ENCODE peak calls at places on chromosomes 4 and X, in four cellular contexts. One of them, this sample, is unnamed.

GRCh38 chrX:13102636-13103035 is 58.2 kb upstream of the FAM9C start:
- DNase-seq in cardiac fibroblast: peak
- DNase-seq in K562: no peak
- DNase-seq in thoracic aorta: no peak
- DNase-seq in this sample: no peak

GRCh38 chrX:10447577-10448214 is 172.7 kb downstream of the MID1 start:
- DNase-seq in cardiac fibroblast: peak
- DNase-seq in K562: no peak
- DNase-seq in thoracic aorta: no peak
- DNase-seq in this sample: no peak

GRCh38 chr4:41142946-41143720 is 71.2 kb downstream of the APBB2 start:
- DNase-seq in cardiac fibroblast: peak
- DNase-seq in K562: no peak
- DNase-seq in thoracic aorta: peak
- DNase-seq in this sample: no peak

GRCh38 chrX:20032201-20032600 is 41.3 kb upstream of the BCLAF3 start:
- DNase-seq in K562: no peak
- DNase-seq in cardiac fibroblast: no peak
- DNase-seq in thoracic aorta: no peak
- DNase-seq in this sample: no peak

GRCh38 chr4:23922535-23923115 is 32.8 kb upstream of the PPARGC1A start:
- DNase-seq in K562: no peak
- DNase-seq in thoracic aorta: no peak
- DNase-seq in cardiac fibroblast: no peak
- DNase-seq in this sample: no peak

GRCh38 chrX:24026403-24026801 is 584 bp downstream of the KLHL15 start:
- DNase-seq in cardiac fibroblast: peak
- DNase-seq in K562: peak
- DNase-seq in thoracic aorta: no peak
- DNase-seq in this sample: no peak

GRCh38 chr4:142984871-142985585 is 138.9 kb upstream of the INPP4B start:
- DNase-seq in K562: peak
- DNase-seq in cardiac fibroblast: peak
- DNase-seq in thoracic aorta: no peak
- DNase-seq in this sample: no peak

GRCh38 chr4:183098080-183098722 is 856 bp upstream of the WWC2 start:
- DNase-seq in cardiac fibroblast: peak
- DNase-seq in thoracic aorta: no peak
- DNase-seq in K562: peak
- DNase-seq in this sample: peak

GRCh38 chr4:38178666-38178995 is 218.4 kb downstream of the PTTG2 start:
- DNase-seq in thoracic aorta: no peak
- DNase-seq in K562: no peak
- DNase-seq in cardiac fibroblast: no peak
- DNase-seq in this sample: no peak

GRCh38 chr4:38177792-38178665 is 217.8 kb downstream of the PTTG2 start:
- DNase-seq in K562: peak
- DNase-seq in thoracic aorta: no peak
- DNase-seq in cardiac fibroblast: peak
- DNase-seq in this sample: no peak

GRCh38 chr4:38182334-38182998 is 222.3 kb downstream of the PTTG2 start:
- DNase-seq in cardiac fibroblast: no peak
- DNase-seq in thoracic aorta: no peak
- DNase-seq in K562: no peak
- DNase-seq in this sample: no peak

GRCh38 chr4:38179690-38180299 is 219.6 kb downstream of the PTTG2 start:
- DNase-seq in thoracic aorta: peak
- DNase-seq in K562: peak
- DNase-seq in cardiac fibroblast: peak
- DNase-seq in this sample: peak

GRCh38 chr4:38180456-38180855 is 220.3 kb downstream of the PTTG2 start:
- DNase-seq in thoracic aorta: no peak
- DNase-seq in K562: no peak
- DNase-seq in cardiac fibroblast: no peak
- DNase-seq in this sample: no peak
- TF ChIP-seq CTCF in thoracic aorta: no peak
- TF ChIP-seq CTCF in K562: no peak
- TF ChIP-seq CTCF in cardiac fibroblast: no peak
- TF ChIP-seq CTCF in this sample: no peak

DNA sequence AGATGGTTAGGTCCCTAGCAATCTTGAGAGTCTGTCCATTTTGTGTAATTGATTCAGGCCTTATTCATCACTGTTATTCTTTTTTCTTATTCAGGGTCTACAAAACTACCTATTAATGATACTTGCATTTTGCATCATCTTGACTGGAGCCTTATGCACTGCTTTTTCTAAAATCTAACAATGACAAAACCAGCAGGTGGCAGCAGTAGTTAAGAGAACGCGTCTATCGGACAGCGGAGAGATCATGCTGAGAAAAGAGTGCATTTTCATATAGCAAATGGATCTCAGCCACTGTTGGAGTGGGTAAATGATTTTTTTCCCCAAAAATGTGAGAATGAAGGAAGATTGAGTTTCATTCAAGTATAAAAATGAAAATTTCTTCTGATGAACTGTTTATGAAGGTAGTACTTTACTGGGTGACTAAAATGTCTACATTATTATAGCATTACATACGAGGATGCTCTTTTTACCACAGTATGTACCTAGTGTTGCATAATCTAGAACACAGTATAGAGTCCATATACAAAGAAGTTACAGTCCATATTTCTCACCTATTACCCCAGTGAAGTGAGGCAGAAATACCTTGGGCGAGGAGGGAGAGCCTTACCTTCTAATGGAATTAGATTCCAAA is 43.2 kb downstream of the TMEM144 start:
- DNase-seq in K562: peak
- DNase-seq in thoracic aorta: no peak
- DNase-seq in cardiac fibroblast: peak
- DNase-seq in this sample: peak
- TF ChIP-seq CTCF in K562: peak
- TF ChIP-seq CTCF in thoracic aorta: peak
- TF ChIP-seq CTCF in cardiac fibroblast: peak
- TF ChIP-seq CTCF in this sample: peak

GRCh38 chrX:49922291-49923241 is at the start of gene CLCN5:
- DNase-seq in thoracic aorta: peak
- DNase-seq in cardiac fibroblast: peak
- DNase-seq in K562: peak
- DNase-seq in this sample: peak

GRCh38 chrX:49915352-49916222 is 6.8 kb upstream of the CLCN5 start:
- DNase-seq in thoracic aorta: no peak
- DNase-seq in cardiac fibroblast: peak
- DNase-seq in K562: peak
- DNase-seq in this sample: peak

GRCh38 chrX:49919617-49920016 is 2.8 kb upstream of the CLCN5 start:
- DNase-seq in cardiac fibroblast: peak
- DNase-seq in thoracic aorta: no peak
- DNase-seq in K562: peak
- DNase-seq in this sample: peak

GRCh38 chrX:49921109-49921508 is 1.3 kb upstream of the CLCN5 start:
- DNase-seq in cardiac fibroblast: no peak
- DNase-seq in thoracic aorta: no peak
- DNase-seq in K562: peak
- DNase-seq in this sample: no peak
- TF ChIP-seq CTCF in cardiac fibroblast: no peak
- TF ChIP-seq CTCF in thoracic aorta: no peak
- TF ChIP-seq CTCF in K562: no peak
- TF ChIP-seq CTCF in this sample: no peak

GRCh38 chrX:151753313-151754041 is 18.9 kb downstream of the CNGA2 start:
- DNase-seq in K562: peak
- DNase-seq in thoracic aorta: no peak
- DNase-seq in cardiac fibroblast: peak
- DNase-seq in this sample: peak
- TF ChIP-seq CTCF in K562: peak
- TF ChIP-seq CTCF in thoracic aorta: peak
- TF ChIP-seq CTCF in cardiac fibroblast: peak
- TF ChIP-seq CTCF in this sample: peak

GRCh38 chrX:21975827-21976226 is 35.3 kb downstream of the SMS start:
- DNase-seq in thoracic aorta: no peak
- DNase-seq in K562: no peak
- DNase-seq in cardiac fibroblast: peak
- DNase-seq in this sample: no peak
- TF ChIP-seq CTCF in thoracic aorta: peak
- TF ChIP-seq CTCF in K562: no peak
- TF ChIP-seq CTCF in cardiac fibroblast: peak
- TF ChIP-seq CTCF in this sample: no peak

GRCh38 chr4:149029056-149029651 is 586.9 kb upstream of the NR3C2 start:
- DNase-seq in K562: no peak
- DNase-seq in thoracic aorta: no peak
- DNase-seq in cardiac fibroblast: no peak
- DNase-seq in this sample: no peak

GRCh38 chr4:149031399-149031798 is 589.2 kb upstream of the NR3C2 start:
- DNase-seq in K562: no peak
- DNase-seq in cardiac fibroblast: peak
- DNase-seq in thoracic aorta: no peak
- DNase-seq in this sample: no peak
- TF ChIP-seq CTCF in K562: no peak
- TF ChIP-seq CTCF in cardiac fibroblast: peak
- TF ChIP-seq CTCF in thoracic aorta: no peak
- TF ChIP-seq CTCF in this sample: peak

DNA sequence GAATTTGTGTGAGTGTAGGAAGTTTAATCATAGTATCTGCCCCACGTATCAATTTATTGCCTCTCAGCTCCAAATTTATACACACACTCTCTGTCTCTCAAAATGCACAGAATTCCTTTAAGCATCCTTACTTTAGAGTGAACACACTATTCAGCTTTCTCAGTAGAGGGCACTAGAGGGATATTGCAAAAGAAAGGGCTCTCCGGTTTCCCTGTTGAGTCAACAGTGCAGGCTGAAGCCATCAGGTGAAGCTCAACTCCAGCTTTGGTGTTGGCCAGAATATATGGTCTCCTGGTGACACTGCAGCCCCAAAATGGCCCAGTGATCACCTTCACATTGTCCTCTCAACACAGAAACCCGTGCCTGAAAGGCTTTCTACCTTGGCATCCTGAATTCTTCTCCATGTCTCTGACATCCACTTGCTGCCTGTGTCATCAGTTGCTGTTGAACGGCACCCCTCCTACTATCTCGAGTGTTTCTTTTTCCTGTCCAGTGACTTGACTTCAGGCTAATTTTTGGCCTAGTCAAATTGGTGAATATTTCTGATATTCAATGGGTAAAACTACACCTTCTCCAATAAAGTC is 670.5 kb downstream of the GABRG1 start:
- DNase-seq in K562: no peak
- DNase-seq in cardiac fibroblast: peak
- DNase-seq in thoracic aorta: no peak
- DNase-seq in this sample: no peak
- TF ChIP-seq CTCF in K562: no peak
- TF ChIP-seq CTCF in cardiac fibroblast: peak
- TF ChIP-seq CTCF in thoracic aorta: no peak
- TF ChIP-seq CTCF in this sample: no peak

DNA sequence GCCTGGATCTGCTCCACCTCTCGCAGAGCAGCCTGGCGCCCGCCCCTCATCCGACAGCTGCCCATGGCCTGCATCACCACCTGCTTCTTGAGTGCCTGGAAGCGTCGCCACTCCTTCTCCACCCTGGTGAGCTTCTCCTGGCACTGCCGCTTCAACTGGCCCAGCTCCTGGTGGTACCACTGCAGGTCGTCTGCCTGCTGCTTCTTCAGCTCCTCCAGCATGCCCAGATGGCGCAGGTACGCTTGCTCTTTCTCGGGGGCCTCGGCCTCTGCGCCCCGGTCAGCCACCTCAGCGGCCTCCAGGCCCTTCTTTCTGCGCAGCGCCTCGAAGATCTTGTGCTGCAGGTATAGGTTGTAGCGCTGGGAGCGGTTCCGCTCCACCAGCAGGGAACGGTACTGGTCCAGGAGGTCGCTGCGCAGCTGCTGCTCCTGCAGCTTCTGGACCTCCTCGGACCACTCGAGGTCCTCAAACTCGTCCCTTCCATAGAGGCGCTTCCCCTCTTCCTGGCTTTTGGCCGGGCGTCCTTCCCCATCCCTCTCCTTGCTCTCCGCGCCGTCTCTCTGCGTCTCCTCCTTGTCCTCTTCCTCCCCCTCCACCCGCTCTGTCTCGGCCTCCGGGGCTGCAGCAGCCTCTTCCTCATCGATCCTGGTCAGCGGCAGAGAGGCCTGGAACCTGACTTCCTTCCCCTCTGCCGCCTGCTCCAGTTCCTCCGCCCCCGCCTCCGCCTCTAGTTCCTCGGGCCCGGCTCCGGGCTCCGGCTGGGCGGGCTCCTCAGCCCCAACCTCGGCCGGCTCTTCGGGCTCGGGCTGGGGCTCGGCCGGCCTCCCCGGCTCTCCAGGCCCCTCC is 1.1 kb upstream of the TADA2B start:
- DNase-seq in K562: peak
- DNase-seq in cardiac fibroblast: no peak
- DNase-seq in thoracic aorta: no peak
- DNase-seq in this sample: peak
- TF ChIP-seq CTCF in K562: no peak
- TF ChIP-seq CTCF in cardiac fibroblast: no peak
- TF ChIP-seq CTCF in thoracic aorta: no peak
- TF ChIP-seq CTCF in this sample: no peak

GRCh38 chr4:102735578-102735977 is 25.2 kb downstream of the MANBA start:
- DNase-seq in cardiac fibroblast: no peak
- DNase-seq in K562: no peak
- DNase-seq in thoracic aorta: no peak
- DNase-seq in this sample: no peak

GRCh38 chr4:102732678-102733445 is 27.9 kb downstream of the MANBA start:
- DNase-seq in K562: no peak
- DNase-seq in cardiac fibroblast: no peak
- DNase-seq in thoracic aorta: no peak
- DNase-seq in this sample: no peak

GRCh38 chr4:102734591-102735385 is 26.0 kb downstream of the MANBA start:
- DNase-seq in K562: peak
- DNase-seq in thoracic aorta: no peak
- DNase-seq in cardiac fibroblast: no peak
- DNase-seq in this sample: no peak

GRCh38 chr4:102734116-102734515 is 26.7 kb downstream of the MANBA start:
- DNase-seq in thoracic aorta: no peak
- DNase-seq in K562: peak
- DNase-seq in cardiac fibroblast: no peak
- DNase-seq in this sample: no peak

GRCh38 chr4:102730968-102731533 is 29.7 kb downstream of the MANBA start:
- DNase-seq in cardiac fibroblast: no peak
- DNase-seq in thoracic aorta: no peak
- DNase-seq in K562: peak
- DNase-seq in this sample: no peak
- TF ChIP-seq CTCF in cardiac fibroblast: peak
- TF ChIP-seq CTCF in thoracic aorta: no peak
- TF ChIP-seq CTCF in K562: peak
- TF ChIP-seq CTCF in this sample: peak

GRCh38 chr4:98327694-98328093 is 66.5 kb downstream of the RAP1GDS1 start:
- DNase-seq in K562: no peak
- DNase-seq in thoracic aorta: no peak
- DNase-seq in cardiac fibroblast: no peak
- DNase-seq in this sample: no peak
- TF ChIP-seq CTCF in K562: no peak
- TF ChIP-seq CTCF in thoracic aorta: no peak
- TF ChIP-seq CTCF in cardiac fibroblast: no peak
- TF ChIP-seq CTCF in this sample: no peak